ENCODE peak calls at places on chromosome 11, in nine cellular contexts. N is cardiac fibroblast; V is NCI-H1417; D is NCI-H1105; A is stimulated activated CD4-positive, alpha-beta T cell treated with anti-CD3 and anti-CD28 coated beads, Interleukin-15, amount 100 ng/mL, for 1 hour; Z is activated gamma-delta T cell treated with anti-CD3 and anti-CD28 coated beads, Interleukin-2, amount 50 U/mL, for 16 hours; U is hypothalamus; Y is HCT116; T is lung microvascular endothelial cell. C is an unnamed sample.

GRCh38 chr11:126355324-126355925 is at the start of gene ST3GAL4:
- DNase-seq in N (peak), V (peak), D (peak), A (peak), Z (peak), U (peak), Y (no peak), T (peak), C (peak)

GRCh38 chr11:1858154-1858553 is 5.3 kb downstream of the LSP1 start:
- DNase-seq in N (no peak), V (no peak), D (no peak), A (no peak), Z (no peak), U (no peak), Y (no peak), T (no peak), C (no peak)

GRCh38 chr11:128458316-128458715 is 129.0 kb downstream of the ETS1 start:
- DNase-seq in N (peak), V (no peak), D (no peak), A (no peak), Z (no peak), U (no peak), Y (no peak), T (no peak), C (no peak)

GRCh38 chr11:128694618-128695481 is 978 bp downstream of the FLI1 start:
- DNase-seq in N (peak), V (no peak), D (no peak), A (no peak), Z (no peak), U (no peak), Y (no peak), T (peak), C (no peak)

GRCh38 chr11:1854949-1855885 is 2.3 kb downstream of the LSP1 start:
- DNase-seq in N (no peak), V (no peak), D (no peak), A (no peak), Z (no peak), U (no peak), Y (no peak), T (no peak), C (no peak)

GRCh38 chr11:46223252-46223513 is 54.3 kb upstream of the CREB3L1 start:
- DNase-seq in N (no peak), V (no peak), D (no peak), A (no peak), Z (no peak), U (no peak), Y (no peak), T (no peak), C (no peak)

GRCh38 chr11:33699515-33700424 is 856 bp downstream of the C11orf91 start:
- DNase-seq in N (no peak), V (no peak), D (no peak), A (no peak), Z (no peak), U (no peak), Y (no peak), T (no peak), C (no peak)

GRCh38 chr11:106694501-106694900 is 323.8 kb downstream of the GUCY1A2 start:
- DNase-seq in N (no peak), V (no peak), D (no peak), A (no peak), Z (no peak), U (no peak), Y (no peak), T (no peak), C (no peak)

GRCh38 chr11:57900315-57900714 is 123.4 kb upstream of the OR9Q1 start:
- DNase-seq in N (no peak), V (no peak), D (no peak), A (no peak), Z (no peak), U (no peak), Y (no peak), T (no peak), C (no peak)

GRCh38 chr11:74465291-74465708 is 2.0 kb downstream of the KCNE3 start:
- DNase-seq in N (no peak), V (no peak), D (no peak), A (no peak), Z (no peak), U (no peak), Y (no peak), T (no peak), C (no peak)

GRCh38 chr11:62994775-62995174 is 10.0 kb upstream of the SLC22A6 start:
- DNase-seq in N (no peak), V (no peak), D (no peak), A (no peak), Z (no peak), U (no peak), Y (no peak), T (no peak), C (no peak)

GRCh38 chr11:75719639-75720239 is 2.1 kb downstream of the MOGAT2 start:
- DNase-seq in N (no peak), V (no peak), D (no peak), A (no peak), Z (no peak), U (no peak), Y (no peak), T (no peak), C (no peak)

GRCh38 chr11:10488581-10489443 is 33.7 kb downstream of the AMPD3 start:
- DNase-seq in N (no peak), V (no peak), D (no peak), A (no peak), Z (no peak), U (no peak), Y (no peak), T (no peak), C (no peak)

GRCh38 chr11:22703040-22703439 is 36.6 kb downstream of the GAS2 start:
- DNase-seq in N (peak), V (peak), D (no peak), A (no peak), Z (no peak), U (no peak), Y (peak), T (peak), C (peak)

GRCh38 chr11:10208045-10208674 is 85.9 kb downstream of the SBF2 start:
- DNase-seq in N (peak), V (peak), D (peak), A (no peak), Z (no peak), U (no peak), Y (peak), T (peak), C (peak)

GRCh38 chr11:2675540-2675939 is 24.3 kb downstream of the KCNQ1OT1 start:
- DNase-seq in N (no peak), V (no peak), D (no peak), A (no peak), Z (no peak), U (peak), Y (no peak), T (no peak), C (no peak)

GRCh38 chr11:84899740-84900139 is 727.4 kb downstream of the DLG2 start:
- DNase-seq in N (no peak), V (no peak), D (no peak), A (no peak), Z (no peak), U (no peak), Y (peak), T (no peak), C (no peak)

GRCh38 chr11:118998822-118999221 is 884 bp downstream of the CENATAC start:
- DNase-seq in N (peak), V (no peak), D (no peak), A (no peak), Z (no peak), U (no peak), Y (peak), T (peak), C (no peak)

GRCh38 chr11:460331-461199 is 10.5 kb downstream of the PTDSS2 start:
- DNase-seq in N (peak), V (no peak), D (no peak), A (no peak), Z (no peak), U (no peak), Y (no peak), T (no peak), C (no peak)

GRCh38 chr11:117597083-117597482 is 199.9 kb downstream of the DSCAML1 start:
- DNase-seq in N (peak), V (no peak), D (no peak), A (no peak), Z (no peak), U (no peak), Y (peak), T (peak), C (no peak)

GRCh38 chr11:22337571-22338464 is at the start of gene SLC17A6:
- DNase-seq in N (peak), V (peak), D (peak), A (no peak), Z (no peak), U (no peak), Y (no peak), T (peak), C (peak)

GRCh38 chr11:46736615-46737014 is 17.6 kb downstream of the F2 start:
- DNase-seq in N (no peak), V (no peak), D (no peak), A (no peak), Z (no peak), U (no peak), Y (no peak), T (peak), C (no peak)

GRCh38 chr11:126468102-126468521 is 112.6 kb downstream of the ST3GAL4 start:
- DNase-seq in N (peak), V (no peak), D (no peak), A (no peak), Z (no peak), U (peak), Y (no peak), T (no peak), C (no peak)

GRCh38 chr11:76769071-76769560 is 14.0 kb upstream of the TSKU start:
- DNase-seq in N (no peak), V (no peak), D (no peak), A (no peak), Z (no peak), U (no peak), Y (no peak), T (no peak), C (no peak)

GRCh38 chr11:20808328-20808727 is 138.9 kb downstream of the NELL1 start:
- DNase-seq in N (no peak), V (no peak), D (no peak), A (no peak), Z (no peak), U (no peak), Y (no peak), T (no peak), C (no peak)

GRCh38 chr11:43944761-43945311 is 2.4 kb downstream of the C11orf96 start:
- DNase-seq in N (peak), V (peak), D (peak), A (peak), Z (peak), U (peak), Y (no peak), T (peak), C (peak)

GRCh38 chr11:58805065-58805464 is 39.4 kb downstream of the GLYATL2 start:
- DNase-seq in N (no peak), V (no peak), D (no peak), A (no peak), Z (no peak), U (no peak), Y (no peak), T (no peak), C (no peak)

GRCh38 chr11:115503083-115503885 is 931 bp downstream of the CADM1 start:
- DNase-seq in N (peak), V (peak), D (peak), A (peak), Z (no peak), U (peak), Y (no peak), T (peak), C (peak)

GRCh38 chr11:291281-292210 is 2.6 kb downstream of the PGGHG start:
- DNase-seq in N (no peak), V (no peak), D (no peak), A (no peak), Z (no peak), U (no peak), Y (no peak), T (no peak), C (no peak)

GRCh38 chr11:42947405-42947804 is 364.4 kb upstream of the API5 start:
- DNase-seq in N (no peak), V (no peak), D (no peak), A (no peak), Z (no peak), U (no peak), Y (no peak), T (no peak), C (no peak)

GRCh38 chr11:45083544-45084087 is 62.8 kb upstream of the PRDM11 start:
- DNase-seq in N (no peak), V (no peak), D (no peak), A (no peak), Z (no peak), U (peak), Y (no peak), T (peak), C (no peak)